ENCODE peak calls at places on chromosomes 12 and 14, in ten cellular contexts. T is PC-9, P is fibroblast of lung, N is endothelial cell of umbilical vein, G is HCT116, Q is GM23248, E is DND-41, R is mammary epithelial cell, H is neural progenitor cell, X is hepatocyte. D is an unnamed sample. For H3K9me3, the result is how much of the 10 kb centered on the place peaks cover.

GRCh38 chr12:3017281-3017680 is 58.1 kb downstream of the TEAD4 start:
- DNase-seq in E (no peak), H (no peak), T (no peak), R (no peak), Q (no peak), X (no peak), N (no peak), G (no peak), P (no peak), D (no peak)

GRCh38 chr12:40031965-40032364 is 73.9 kb downstream of the SLC2A13 start:
- DNase-seq in R (no peak), H (peak), G (no peak), E (no peak), Q (no peak), N (no peak), P (no peak), T (no peak), X (no peak), D (no peak)

GRCh38 chr14:68397371-68397779 is 395.5 kb downstream of the ZFP36L1 start:
- DNase-seq in T (no peak), N (no peak), G (no peak), R (no peak), P (no peak), X (peak), Q (no peak), E (no peak), H (no peak), D (no peak)

GRCh38 chr14:24078146-24078545 is 6.8 kb downstream of the CPNE6 start:
- DNase-seq in H (peak), N (no peak), T (no peak), P (no peak), G (no peak), E (no peak), Q (no peak), R (no peak), X (no peak), D (no peak)

GRCh38 chr14:78254911-78255431 is 84.8 kb downstream of the NRXN3 start:
- DNase-seq in H (no peak), P (peak), T (no peak), G (no peak), E (no peak), N (no peak), X (no peak), Q (peak), R (peak), D (peak)

GRCh38 chr14:74618078-74618952 is 6.3 kb upstream of the LTBP2 start:
- DNase-seq in H (no peak), G (peak), E (peak), X (no peak), N (peak), Q (peak), T (peak), R (peak), P (peak), D (peak)

GRCh38 chr12:90978117-90978770 is 23.3 kb upstream of the CCER1 start:
- DNase-seq in T (no peak), G (peak), X (peak), P (peak), N (peak), R (peak), E (no peak), Q (peak), H (peak), D (no peak)

GRCh38 chr14:92657457-92658142 is 90.8 kb downstream of the LGMN start:
- DNase-seq in N (no peak), R (no peak), T (no peak), H (no peak), X (no peak), P (no peak), Q (no peak), E (no peak), G (no peak), D (no peak)

GRCh38 chr12:72699362-72699761 is 427.2 kb downstream of the TRHDE start:
- DNase-seq in E (no peak), Q (no peak), T (no peak), R (no peak), N (no peak), G (no peak), H (no peak), P (no peak), X (no peak), D (no peak)

GRCh38 chr14:90053044-90053443 is 8.8 kb upstream of the KCNK13 start:
- DNase-seq in H (no peak), P (peak), Q (peak), T (no peak), G (no peak), N (no peak), X (no peak), E (no peak), R (no peak), D (no peak)

DNA sequence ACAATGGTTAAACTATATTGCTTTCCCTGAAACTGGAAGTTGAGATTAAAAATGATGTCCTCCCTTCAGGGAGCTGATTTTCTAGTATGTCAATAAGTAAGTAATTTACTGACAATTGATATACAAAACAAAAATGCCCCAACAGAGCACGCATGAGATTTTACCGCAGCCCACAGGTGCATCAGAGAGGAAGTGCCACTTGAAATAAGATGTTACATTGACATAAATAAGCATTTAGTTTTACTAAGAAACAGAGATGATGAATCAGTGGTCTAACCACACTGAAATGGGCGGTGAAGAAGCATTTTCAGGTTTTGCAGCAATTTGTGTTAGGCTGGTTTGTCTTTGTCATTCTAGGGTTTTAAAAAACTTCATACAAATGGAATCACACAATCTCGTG is 8.8 kb upstream of the CLECL1 start:
- DNase-seq in E (peak), H (no peak), P (no peak), X (no peak), T (no peak), Q (no peak), R (no peak), G (no peak), N (no peak), D (no peak)
- H3K4me2 ChIP-seq in E (peak), H (no peak), P (no peak), X (no peak), T (no peak), Q (no peak), R (no peak), G (no peak), N (no peak), D (no peak)

GRCh38 chr12:23421556-23421955 is 527.9 kb downstream of the SOX5 start:
- DNase-seq in Q (no peak), P (no peak), H (no peak), N (no peak), R (no peak), E (no peak), X (no peak), G (no peak), T (no peak), D (no peak)
- H3K9me3 ChIP-seq in Q (under half), P (under half), H (under half), N (under half), R (under half), E (under half), X (under half), G (under half), T (under half), D (under half)

DNA sequence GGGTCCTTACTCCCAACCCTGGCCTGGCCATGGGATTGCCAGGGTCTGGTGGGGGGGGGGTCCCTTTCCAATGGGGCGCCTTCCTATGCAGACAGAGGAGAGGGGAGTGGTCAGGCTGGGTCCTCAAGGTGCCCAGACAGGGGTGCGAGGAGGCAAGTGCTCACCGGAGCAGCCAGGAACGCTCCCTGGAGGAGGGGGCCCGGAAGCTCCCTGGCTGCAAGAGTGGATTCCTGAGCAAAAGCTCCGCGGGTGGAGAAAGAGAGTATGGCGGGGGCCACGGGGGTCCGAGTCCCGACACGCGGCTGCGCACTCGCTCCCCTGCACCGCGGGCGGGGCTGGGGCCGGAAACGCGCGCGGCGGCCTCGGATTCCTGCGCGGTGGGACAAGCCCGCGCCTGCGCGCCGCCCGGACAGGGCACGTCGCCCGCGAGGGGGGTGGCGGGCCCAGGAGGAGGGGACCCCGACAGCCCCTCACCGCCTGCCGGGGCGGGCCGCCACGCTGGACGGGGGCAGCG is 27.7 kb upstream of the GPR132 start:
- DNase-seq in Q (peak), P (peak), H (peak), T (peak), X (peak), N (peak), G (no peak), R (peak), E (peak), D (no peak)
- TF ChIP-seq EZH2 in Q (no peak), P (no peak), H (no peak), T (no peak), X (no peak), N (no peak), G (no peak), R (no peak), E (no peak), D (no peak)

DNA sequence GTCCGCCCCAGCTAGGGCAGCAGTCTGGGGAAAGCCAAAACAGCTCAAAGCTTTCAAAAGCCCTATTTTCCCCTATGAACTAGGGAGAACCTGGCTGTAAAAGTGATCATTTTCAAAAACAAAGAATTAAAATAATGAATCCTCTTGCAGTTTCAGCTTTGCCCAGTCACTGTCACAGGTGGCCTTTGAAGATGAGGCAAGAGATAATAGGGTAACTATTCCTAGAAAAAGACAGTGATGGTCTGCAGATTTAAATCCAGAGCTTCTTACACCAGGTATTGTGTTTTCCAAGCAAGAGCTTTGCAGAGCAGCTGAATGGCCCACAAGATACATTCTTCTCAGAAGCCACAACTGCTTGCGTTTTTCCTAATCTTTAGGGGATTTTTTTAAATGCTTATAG is 80.2 kb upstream of the NUDT4 start:
- DNase-seq in T (no peak), Q (no peak), H (no peak), N (no peak), R (no peak), G (no peak), P (no peak), E (no peak), X (no peak), D (no peak)
- H3K4me2 ChIP-seq in T (no peak), Q (no peak), H (peak), N (no peak), R (no peak), G (no peak), P (no peak), E (peak), X (no peak), D (no peak)

GRCh38 chr14:82604819-82605218 is 1071.2 kb upstream of the SEL1L start:
- DNase-seq in X (no peak), H (no peak), T (no peak), R (no peak), P (no peak), G (no peak), N (no peak), E (no peak), Q (no peak), D (no peak)

GRCh38 chr14:82602794-82603193 is 1069.1 kb upstream of the SEL1L start:
- DNase-seq in G (no peak), X (no peak), Q (no peak), H (no peak), R (no peak), P (no peak), E (no peak), N (no peak), T (no peak), D (no peak)
- H3K9me3 ChIP-seq in G (under half), X (under half), Q (under half), H (under half), R (under half), P (under half), E (under half), N (under half), T (under half), D (under half)

DNA sequence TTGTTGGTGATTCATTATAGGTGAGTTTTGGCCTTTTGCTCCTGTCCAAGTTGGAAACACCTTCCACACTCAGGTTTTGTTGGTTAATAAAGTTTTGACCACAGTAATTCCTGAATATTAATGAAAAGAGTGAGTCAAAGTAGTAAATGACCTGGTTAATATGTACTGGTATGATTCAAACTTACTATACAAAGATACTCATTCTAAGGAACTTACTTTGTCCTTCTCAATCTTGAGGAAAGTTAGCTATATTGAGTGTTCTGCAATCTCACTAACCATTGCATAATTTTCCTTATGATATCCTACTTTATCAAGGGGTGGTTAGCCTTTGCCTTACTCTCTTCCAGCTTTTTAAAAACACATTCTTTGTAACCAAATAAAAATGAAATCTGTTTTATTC is 20.9 kb upstream of the HECTD1 start:
- DNase-seq in T (no peak), N (no peak), X (no peak), E (no peak), P (peak), R (peak), Q (peak), H (no peak), G (no peak), D (no peak)
- TF ChIP-seq EZH2 in T (no peak), N (no peak), X (no peak), E (no peak), P (no peak), R (no peak), Q (no peak), H (no peak), G (no peak), D (no peak)